ENCODE peak calls at places on chromosomes 4 and X, in ten cellular contexts. One of them, this sample, is unnamed.

GRCh38 chr4:102612824-102613366 is 111.7 kb downstream of the NFKB1 start:
- DNase-seq in mucosa of gallbladder: no peak
- DNase-seq in central memory CD4-positive, alpha-beta T cell: peak
- DNase-seq in fibroblast of pulmonary artery: no peak
- DNase-seq in WTC11: no peak
- DNase-seq in putamen: no peak
- DNase-seq in activated T-helper 1 cell treated with anti-CD3 and anti-CD28 coated beads, Interleukin-12 subunit alpha, Interleukin-12 subunit beta, Interleukin-2, Interleukin-4 antibody, amounts not matched to agents 30 ng/mL and 10 ng/mL and 1 ng/mL, durations not matched to agents 14 hours and 24 hours and 36 hours: peak
- DNase-seq in mesenchymal stem cell: no peak
- DNase-seq in Right ventricle myocardium inferior: no peak
- DNase-seq in NCI-H2171 treated with DMSO at 0.1 percent for 48 hours: no peak
- DNase-seq in this sample: no peak

GRCh38 chr4:173440888-173441287 is 42.0 kb upstream of the SCRG1 start:
- DNase-seq in mucosa of gallbladder: no peak
- DNase-seq in central memory CD4-positive, alpha-beta T cell: no peak
- DNase-seq in fibroblast of pulmonary artery: no peak
- DNase-seq in WTC11: no peak
- DNase-seq in putamen: no peak
- DNase-seq in activated T-helper 1 cell treated with anti-CD3 and anti-CD28 coated beads, Interleukin-12 subunit alpha, Interleukin-12 subunit beta, Interleukin-2, Interleukin-4 antibody, amounts not matched to agents 30 ng/mL and 10 ng/mL and 1 ng/mL, durations not matched to agents 14 hours and 24 hours and 36 hours: no peak
- DNase-seq in mesenchymal stem cell: no peak
- DNase-seq in Right ventricle myocardium inferior: no peak
- DNase-seq in NCI-H2171 treated with DMSO at 0.1 percent for 48 hours: no peak
- DNase-seq in this sample: no peak

GRCh38 chr4:80138556-80139538 is 58.5 kb upstream of the PRDM8 start:
- DNase-seq in mucosa of gallbladder: no peak
- DNase-seq in central memory CD4-positive, alpha-beta T cell: peak
- DNase-seq in fibroblast of pulmonary artery: peak
- DNase-seq in WTC11: no peak
- DNase-seq in putamen: no peak
- DNase-seq in activated T-helper 1 cell treated with anti-CD3 and anti-CD28 coated beads, Interleukin-12 subunit alpha, Interleukin-12 subunit beta, Interleukin-2, Interleukin-4 antibody, amounts not matched to agents 30 ng/mL and 10 ng/mL and 1 ng/mL, durations not matched to agents 14 hours and 24 hours and 36 hours: peak
- DNase-seq in mesenchymal stem cell: no peak
- DNase-seq in Right ventricle myocardium inferior: no peak
- DNase-seq in NCI-H2171 treated with DMSO at 0.1 percent for 48 hours: no peak
- DNase-seq in this sample: no peak

GRCh38 chr4:105765690-105766407 is 57.3 kb downstream of the GSTCD start:
- DNase-seq in mucosa of gallbladder: peak
- DNase-seq in central memory CD4-positive, alpha-beta T cell: no peak
- DNase-seq in fibroblast of pulmonary artery: peak
- DNase-seq in WTC11: no peak
- DNase-seq in putamen: no peak
- DNase-seq in activated T-helper 1 cell treated with anti-CD3 and anti-CD28 coated beads, Interleukin-12 subunit alpha, Interleukin-12 subunit beta, Interleukin-2, Interleukin-4 antibody, amounts not matched to agents 30 ng/mL and 10 ng/mL and 1 ng/mL, durations not matched to agents 14 hours and 24 hours and 36 hours: no peak
- DNase-seq in mesenchymal stem cell: peak
- DNase-seq in Right ventricle myocardium inferior: no peak
- DNase-seq in NCI-H2171 treated with DMSO at 0.1 percent for 48 hours: no peak
- DNase-seq in this sample: peak

GRCh38 chr4:72340803-72341431 is 228.1 kb downstream of the ADAMTS3 start:
- DNase-seq in mucosa of gallbladder: no peak
- DNase-seq in central memory CD4-positive, alpha-beta T cell: no peak
- DNase-seq in fibroblast of pulmonary artery: no peak
- DNase-seq in WTC11: no peak
- DNase-seq in putamen: no peak
- DNase-seq in activated T-helper 1 cell treated with anti-CD3 and anti-CD28 coated beads, Interleukin-12 subunit alpha, Interleukin-12 subunit beta, Interleukin-2, Interleukin-4 antibody, amounts not matched to agents 30 ng/mL and 10 ng/mL and 1 ng/mL, durations not matched to agents 14 hours and 24 hours and 36 hours: no peak
- DNase-seq in mesenchymal stem cell: no peak
- DNase-seq in Right ventricle myocardium inferior: no peak
- DNase-seq in NCI-H2171 treated with DMSO at 0.1 percent for 48 hours: no peak
- DNase-seq in this sample: no peak

GRCh38 chr4:40579983-40580382 is 49.7 kb downstream of the RBM47 start:
- DNase-seq in mucosa of gallbladder: no peak
- DNase-seq in central memory CD4-positive, alpha-beta T cell: no peak
- DNase-seq in fibroblast of pulmonary artery: no peak
- DNase-seq in WTC11: no peak
- DNase-seq in putamen: no peak
- DNase-seq in activated T-helper 1 cell treated with anti-CD3 and anti-CD28 coated beads, Interleukin-12 subunit alpha, Interleukin-12 subunit beta, Interleukin-2, Interleukin-4 antibody, amounts not matched to agents 30 ng/mL and 10 ng/mL and 1 ng/mL, durations not matched to agents 14 hours and 24 hours and 36 hours: no peak
- DNase-seq in mesenchymal stem cell: peak
- DNase-seq in Right ventricle myocardium inferior: no peak
- DNase-seq in NCI-H2171 treated with DMSO at 0.1 percent for 48 hours: no peak
- DNase-seq in this sample: peak

GRCh38 chr4:125741825-125742452 is 427.2 kb downstream of the FAT4 start:
- DNase-seq in mucosa of gallbladder: no peak
- DNase-seq in central memory CD4-positive, alpha-beta T cell: no peak
- DNase-seq in fibroblast of pulmonary artery: peak
- DNase-seq in WTC11: no peak
- DNase-seq in putamen: no peak
- DNase-seq in activated T-helper 1 cell treated with anti-CD3 and anti-CD28 coated beads, Interleukin-12 subunit alpha, Interleukin-12 subunit beta, Interleukin-2, Interleukin-4 antibody, amounts not matched to agents 30 ng/mL and 10 ng/mL and 1 ng/mL, durations not matched to agents 14 hours and 24 hours and 36 hours: no peak
- DNase-seq in mesenchymal stem cell: peak
- DNase-seq in Right ventricle myocardium inferior: no peak
- DNase-seq in NCI-H2171 treated with DMSO at 0.1 percent for 48 hours: peak
- DNase-seq in this sample: no peak

GRCh38 chrX:997631-998137 is 214.8 kb downstream of the CRLF2 start:
- DNase-seq in mucosa of gallbladder: no peak
- DNase-seq in central memory CD4-positive, alpha-beta T cell: no peak
- DNase-seq in fibroblast of pulmonary artery: no peak
- DNase-seq in WTC11: peak
- DNase-seq in putamen: no peak
- DNase-seq in activated T-helper 1 cell treated with anti-CD3 and anti-CD28 coated beads, Interleukin-12 subunit alpha, Interleukin-12 subunit beta, Interleukin-2, Interleukin-4 antibody, amounts not matched to agents 30 ng/mL and 10 ng/mL and 1 ng/mL, durations not matched to agents 14 hours and 24 hours and 36 hours: no peak
- DNase-seq in mesenchymal stem cell: no peak
- DNase-seq in Right ventricle myocardium inferior: no peak
- DNase-seq in NCI-H2171 treated with DMSO at 0.1 percent for 48 hours: no peak
- DNase-seq in this sample: no peak

GRCh38 chrX:2696698-2697215 is 5.7 kb downstream of the CD99 start:
- DNase-seq in mucosa of gallbladder: no peak
- DNase-seq in central memory CD4-positive, alpha-beta T cell: peak
- DNase-seq in fibroblast of pulmonary artery: peak
- DNase-seq in WTC11: no peak
- DNase-seq in putamen: no peak
- DNase-seq in activated T-helper 1 cell treated with anti-CD3 and anti-CD28 coated beads, Interleukin-12 subunit alpha, Interleukin-12 subunit beta, Interleukin-2, Interleukin-4 antibody, amounts not matched to agents 30 ng/mL and 10 ng/mL and 1 ng/mL, durations not matched to agents 14 hours and 24 hours and 36 hours: peak
- DNase-seq in mesenchymal stem cell: peak
- DNase-seq in Right ventricle myocardium inferior: no peak
- DNase-seq in NCI-H2171 treated with DMSO at 0.1 percent for 48 hours: no peak
- DNase-seq in this sample: peak

GRCh38 chrX:131729295-131729694 is 185.4 kb downstream of the OR13H1 start:
- DNase-seq in mucosa of gallbladder: peak
- DNase-seq in central memory CD4-positive, alpha-beta T cell: peak
- DNase-seq in fibroblast of pulmonary artery: no peak
- DNase-seq in WTC11: no peak
- DNase-seq in putamen: no peak
- DNase-seq in activated T-helper 1 cell treated with anti-CD3 and anti-CD28 coated beads, Interleukin-12 subunit alpha, Interleukin-12 subunit beta, Interleukin-2, Interleukin-4 antibody, amounts not matched to agents 30 ng/mL and 10 ng/mL and 1 ng/mL, durations not matched to agents 14 hours and 24 hours and 36 hours: no peak
- DNase-seq in mesenchymal stem cell: no peak
- DNase-seq in Right ventricle myocardium inferior: no peak
- DNase-seq in NCI-H2171 treated with DMSO at 0.1 percent for 48 hours: no peak
- DNase-seq in this sample: no peak

GRCh38 chr4:80053140-80053910 is 19.7 kb downstream of the ANTXR2 start:
- DNase-seq in mucosa of gallbladder: no peak
- DNase-seq in central memory CD4-positive, alpha-beta T cell: no peak
- DNase-seq in fibroblast of pulmonary artery: no peak
- DNase-seq in WTC11: no peak
- DNase-seq in putamen: no peak
- DNase-seq in activated T-helper 1 cell treated with anti-CD3 and anti-CD28 coated beads, Interleukin-12 subunit alpha, Interleukin-12 subunit beta, Interleukin-2, Interleukin-4 antibody, amounts not matched to agents 30 ng/mL and 10 ng/mL and 1 ng/mL, durations not matched to agents 14 hours and 24 hours and 36 hours: no peak
- DNase-seq in mesenchymal stem cell: no peak
- DNase-seq in Right ventricle myocardium inferior: no peak
- DNase-seq in NCI-H2171 treated with DMSO at 0.1 percent for 48 hours: no peak
- DNase-seq in this sample: no peak

GRCh38 chrX:150680974-150681373 is 12.2 kb upstream of the MTMR1 start:
- DNase-seq in mucosa of gallbladder: no peak
- DNase-seq in central memory CD4-positive, alpha-beta T cell: no peak
- DNase-seq in fibroblast of pulmonary artery: peak
- DNase-seq in WTC11: no peak
- DNase-seq in putamen: no peak
- DNase-seq in activated T-helper 1 cell treated with anti-CD3 and anti-CD28 coated beads, Interleukin-12 subunit alpha, Interleukin-12 subunit beta, Interleukin-2, Interleukin-4 antibody, amounts not matched to agents 30 ng/mL and 10 ng/mL and 1 ng/mL, durations not matched to agents 14 hours and 24 hours and 36 hours: no peak
- DNase-seq in mesenchymal stem cell: no peak
- DNase-seq in Right ventricle myocardium inferior: no peak
- DNase-seq in NCI-H2171 treated with DMSO at 0.1 percent for 48 hours: peak
- DNase-seq in this sample: no peak

GRCh38 chrX:72121381-72121780 is 10.3 kb downstream of the RTL5 start:
- DNase-seq in mucosa of gallbladder: peak
- DNase-seq in central memory CD4-positive, alpha-beta T cell: peak
- DNase-seq in fibroblast of pulmonary artery: peak
- DNase-seq in WTC11: no peak
- DNase-seq in putamen: no peak
- DNase-seq in activated T-helper 1 cell treated with anti-CD3 and anti-CD28 coated beads, Interleukin-12 subunit alpha, Interleukin-12 subunit beta, Interleukin-2, Interleukin-4 antibody, amounts not matched to agents 30 ng/mL and 10 ng/mL and 1 ng/mL, durations not matched to agents 14 hours and 24 hours and 36 hours: no peak
- DNase-seq in mesenchymal stem cell: peak
- DNase-seq in Right ventricle myocardium inferior: no peak
- DNase-seq in NCI-H2171 treated with DMSO at 0.1 percent for 48 hours: no peak
- DNase-seq in this sample: peak

GRCh38 chr4:7792616-7793015 is 147.0 kb downstream of the AFAP1 start:
- DNase-seq in mucosa of gallbladder: no peak
- DNase-seq in central memory CD4-positive, alpha-beta T cell: no peak
- DNase-seq in fibroblast of pulmonary artery: peak
- DNase-seq in WTC11: no peak
- DNase-seq in putamen: no peak
- DNase-seq in activated T-helper 1 cell treated with anti-CD3 and anti-CD28 coated beads, Interleukin-12 subunit alpha, Interleukin-12 subunit beta, Interleukin-2, Interleukin-4 antibody, amounts not matched to agents 30 ng/mL and 10 ng/mL and 1 ng/mL, durations not matched to agents 14 hours and 24 hours and 36 hours: no peak
- DNase-seq in mesenchymal stem cell: no peak
- DNase-seq in Right ventricle myocardium inferior: no peak
- DNase-seq in NCI-H2171 treated with DMSO at 0.1 percent for 48 hours: no peak
- DNase-seq in this sample: no peak

GRCh38 chr4:102263024-102263787 is 82.1 kb downstream of the SLC39A8 start:
- DNase-seq in mucosa of gallbladder: no peak
- DNase-seq in central memory CD4-positive, alpha-beta T cell: peak
- DNase-seq in fibroblast of pulmonary artery: peak
- DNase-seq in WTC11: no peak
- DNase-seq in putamen: peak
- DNase-seq in activated T-helper 1 cell treated with anti-CD3 and anti-CD28 coated beads, Interleukin-12 subunit alpha, Interleukin-12 subunit beta, Interleukin-2, Interleukin-4 antibody, amounts not matched to agents 30 ng/mL and 10 ng/mL and 1 ng/mL, durations not matched to agents 14 hours and 24 hours and 36 hours: no peak
- DNase-seq in mesenchymal stem cell: peak
- DNase-seq in Right ventricle myocardium inferior: no peak
- DNase-seq in NCI-H2171 treated with DMSO at 0.1 percent for 48 hours: peak
- DNase-seq in this sample: peak

GRCh38 chrX:24990585-24990984 is 25.2 kb downstream of the ARX start:
- DNase-seq in mucosa of gallbladder: no peak
- DNase-seq in central memory CD4-positive, alpha-beta T cell: no peak
- DNase-seq in fibroblast of pulmonary artery: no peak
- DNase-seq in WTC11: no peak
- DNase-seq in putamen: no peak
- DNase-seq in activated T-helper 1 cell treated with anti-CD3 and anti-CD28 coated beads, Interleukin-12 subunit alpha, Interleukin-12 subunit beta, Interleukin-2, Interleukin-4 antibody, amounts not matched to agents 30 ng/mL and 10 ng/mL and 1 ng/mL, durations not matched to agents 14 hours and 24 hours and 36 hours: no peak
- DNase-seq in mesenchymal stem cell: no peak
- DNase-seq in Right ventricle myocardium inferior: no peak
- DNase-seq in NCI-H2171 treated with DMSO at 0.1 percent for 48 hours: no peak
- DNase-seq in this sample: no peak